ENCODE peak calls at places on chromosomes 2 and 18, in five cellular contexts. One of them, this sample, is unnamed.
A peak's percentile ranks its signal among the peaks of the same experiment; 100 is the strongest.

GRCh38 chr2:237180987-237181386 is 95.3 kb downstream of the COPS8 start:
- DNase-seq in cardiac fibroblast: no peak
- DNase-seq in hepatocyte: no peak
- DNase-seq in stimulated activated naive CD4-positive, alpha-beta T cell: no peak
- DNase-seq in dermis blood vessel endothelial cell: no peak
- DNase-seq in this sample: no peak

GRCh38 chr2:46390901-46391395 is 88.4 kb upstream of the TMEM247 start:
- DNase-seq in hepatocyte: no peak
- DNase-seq in stimulated activated naive CD4-positive, alpha-beta T cell: no peak
- DNase-seq in dermis blood vessel endothelial cell: no peak
- DNase-seq in cardiac fibroblast: no peak
- DNase-seq in this sample: no peak

GRCh38 chr2:223057545-223057944 is 5.6 kb downstream of the KCNE4 start:
- DNase-seq in cardiac fibroblast: peak; percentile 48
- DNase-seq in stimulated activated naive CD4-positive, alpha-beta T cell: no peak
- DNase-seq in hepatocyte: no peak
- DNase-seq in dermis blood vessel endothelial cell: no peak
- DNase-seq in this sample: no peak

GRCh38 chr18:41936471-41937134 is 18.4 kb upstream of the PIK3C3 start:
- DNase-seq in stimulated activated naive CD4-positive, alpha-beta T cell: no peak
- DNase-seq in cardiac fibroblast: peak; percentile 3
- DNase-seq in dermis blood vessel endothelial cell: no peak
- DNase-seq in hepatocyte: no peak
- DNase-seq in this sample: no peak

GRCh38 chr2:206028101-206028500 is 57.9 kb downstream of the INO80D start:
- DNase-seq in cardiac fibroblast: no peak
- DNase-seq in stimulated activated naive CD4-positive, alpha-beta T cell: no peak
- DNase-seq in dermis blood vessel endothelial cell: no peak
- DNase-seq in hepatocyte: no peak
- DNase-seq in this sample: no peak

GRCh38 chr2:198376677-198377076 is 572.3 kb downstream of the PLCL1 start:
- DNase-seq in hepatocyte: no peak
- DNase-seq in cardiac fibroblast: no peak
- DNase-seq in dermis blood vessel endothelial cell: no peak
- DNase-seq in stimulated activated naive CD4-positive, alpha-beta T cell: no peak
- DNase-seq in this sample: no peak

GRCh38 chr2:58886009-58886408 is 644.9 kb upstream of the FANCL start:
- DNase-seq in hepatocyte: no peak
- DNase-seq in cardiac fibroblast: no peak
- DNase-seq in stimulated activated naive CD4-positive, alpha-beta T cell: no peak
- DNase-seq in dermis blood vessel endothelial cell: no peak
- DNase-seq in this sample: no peak

GRCh38 chr18:58349650-58350049 is 279.2 kb downstream of the ALPK2 start:
- DNase-seq in dermis blood vessel endothelial cell: no peak
- DNase-seq in cardiac fibroblast: no peak
- DNase-seq in hepatocyte: no peak
- DNase-seq in stimulated activated naive CD4-positive, alpha-beta T cell: no peak
- DNase-seq in this sample: no peak

GRCh38 chr2:73004889-73005596 is 66.5 kb downstream of the SFXN5 start:
- DNase-seq in cardiac fibroblast: no peak
- DNase-seq in stimulated activated naive CD4-positive, alpha-beta T cell: no peak
- DNase-seq in dermis blood vessel endothelial cell: no peak
- DNase-seq in hepatocyte: no peak
- DNase-seq in this sample: no peak

GRCh38 chr2:236647621-236648020 is 78.0 kb downstream of the ACKR3 start:
- DNase-seq in cardiac fibroblast: no peak
- DNase-seq in hepatocyte: no peak
- DNase-seq in stimulated activated naive CD4-positive, alpha-beta T cell: no peak
- DNase-seq in dermis blood vessel endothelial cell: no peak
- DNase-seq in this sample: no peak

GRCh38 chr18:28063181-28063790 is 113.6 kb downstream of the CDH2 start:
- DNase-seq in cardiac fibroblast: peak; percentile 51
- DNase-seq in stimulated activated naive CD4-positive, alpha-beta T cell: no peak
- DNase-seq in dermis blood vessel endothelial cell: peak; percentile 28
- DNase-seq in hepatocyte: no peak
- DNase-seq in this sample: no peak

GRCh38 chr2:170359466-170359865 is 181.5 kb downstream of the MYO3B start:
- DNase-seq in dermis blood vessel endothelial cell: no peak
- DNase-seq in stimulated activated naive CD4-positive, alpha-beta T cell: no peak
- DNase-seq in hepatocyte: no peak
- DNase-seq in cardiac fibroblast: no peak
- DNase-seq in this sample: no peak